ENCODE peak calls at places on chromosomes 4 and X, in eight cellular contexts. R is nephron progenitor cell, P is B cell, V is type B pancreatic cell, T is RWPE1, S is K562, L is HCT116, A is activated B cell treated with CpG ODN at 0.5 μM for 24 hours. M is an unnamed sample.

GRCh38 chr4:128917781-128918180 is 108.3 kb downstream of the JADE1 start:
- DNase-seq in R (no peak), A (no peak), L (no peak), T (no peak), V (no peak), S (no peak), P (peak), M (no peak)

GRCh38 chrX:133085785-133086184 is 11.1 kb downstream of the USP26 start:
- DNase-seq in A (no peak), P (no peak), S (no peak), T (peak), V (no peak), L (no peak), R (no peak), M (no peak)

GRCh38 chrX:7083468-7084396 is 63.8 kb upstream of the STS start:
- DNase-seq in L (peak), R (no peak), P (peak), S (peak), T (peak), V (no peak), A (peak), M (no peak)

GRCh38 chr4:66266035-66266434 is 595.7 kb upstream of the EPHA5 start:
- DNase-seq in P (no peak), R (peak), S (no peak), L (no peak), V (no peak), A (no peak), T (no peak), M (no peak)

GRCh38 chrX:1387141-1387776 is 4.7 kb downstream of the SLC25A6 start:
- DNase-seq in R (no peak), A (no peak), V (no peak), L (no peak), S (no peak), P (no peak), T (no peak), M (no peak)

GRCh38 chr4:138673053-138673452 is 342.5 kb upstream of the NOCT start:
- DNase-seq in R (no peak), V (no peak), L (no peak), S (no peak), P (no peak), T (no peak), A (no peak), M (no peak)

GRCh38 chr4:56907489-56908205 is at the start of gene REST:
- DNase-seq in P (peak), V (peak), L (no peak), R (peak), T (peak), A (peak), S (peak), M (peak)

GRCh38 chrX:80021611-80022010 is 7.1 kb downstream of the TBX22 start:
- DNase-seq in T (no peak), R (peak), V (no peak), S (no peak), P (no peak), A (no peak), L (no peak), M (no peak)

GRCh38 chr4:2893772-2894171 is 50.1 kb downstream of the ADD1 start:
- DNase-seq in A (no peak), P (no peak), L (no peak), S (no peak), V (no peak), R (no peak), T (no peak), M (no peak)

GRCh38 chr4:48698029-48698901 is 81.8 kb downstream of the FRYL start:
- DNase-seq in A (no peak), R (no peak), T (peak), V (no peak), S (peak), L (peak), P (no peak), M (no peak)

GRCh38 chr4:78513411-78513975 is 38.1 kb upstream of the ANXA3 start:
- DNase-seq in S (no peak), T (no peak), A (no peak), L (no peak), P (no peak), R (no peak), V (no peak), M (no peak)

GRCh38 chr4:82128355-82128754 is 245.4 kb downstream of the HNRNPD start:
- DNase-seq in P (no peak), S (no peak), L (no peak), R (no peak), V (no peak), T (no peak), A (no peak), M (no peak)

GRCh38 chr4:41751325-41752061 is 3.0 kb upstream of the PHOX2B start:
- DNase-seq in T (no peak), A (no peak), R (peak), L (no peak), S (peak), P (no peak), V (no peak), M (peak)

GRCh38 chr4:151678048-151678853 is 82.6 kb downstream of the GATB start:
- DNase-seq in P (no peak), V (no peak), L (no peak), S (no peak), T (no peak), A (no peak), R (no peak), M (no peak)

GRCh38 chr4:140047017-140047640 is 106.9 kb downstream of the MAML3 start:
- DNase-seq in S (no peak), R (no peak), T (no peak), V (no peak), A (no peak), P (no peak), L (no peak), M (no peak)

GRCh38 chr4:185915817-185916216 is 103.8 kb upstream of the SORBS2 start:
- DNase-seq in V (no peak), S (no peak), T (no peak), P (no peak), A (no peak), L (no peak), R (no peak), M (no peak)

GRCh38 chr4:121597346-121597934 is 99.3 kb downstream of the ANXA5 start:
- DNase-seq in T (peak), L (peak), A (no peak), S (no peak), R (no peak), V (no peak), P (no peak), M (no peak)

GRCh38 chrX:1657367-1658082 is 42.7 kb downstream of the ASMT start:
- DNase-seq in R (peak), T (peak), S (no peak), P (peak), L (no peak), V (no peak), A (peak), M (no peak)

GRCh38 chr4:42466285-42466684 is 69.0 kb downstream of the SHISA3 start:
- DNase-seq in A (no peak), S (no peak), V (no peak), T (no peak), L (no peak), R (no peak), P (no peak), M (no peak)

GRCh38 chr4:57282556-57283310 is 172.5 kb upstream of the IGFBP7 start:
- DNase-seq in R (no peak), L (no peak), P (no peak), V (no peak), S (no peak), T (no peak), A (no peak), M (no peak)

GRCh38 chr4:83074086-83074704 is 39.2 kb downstream of the COPS4 start:
- DNase-seq in S (peak), R (peak), V (no peak), A (no peak), T (peak), P (peak), L (peak), M (peak)

GRCh38 chr4:67104145-67104544 is 441.2 kb downstream of the CENPC start:
- DNase-seq in V (no peak), T (no peak), S (no peak), A (no peak), L (no peak), P (no peak), R (no peak), M (no peak)

GRCh38 chrX:76148011-76148665 is 24.7 kb upstream of the PBDC1 start:
- DNase-seq in A (no peak), V (no peak), P (no peak), L (no peak), R (no peak), T (no peak), S (peak), M (no peak)

GRCh38 chrX:21656587-21657317 is 1.4 kb downstream of the KLHL34 start:
- DNase-seq in A (no peak), R (no peak), V (no peak), P (no peak), S (no peak), L (no peak), T (no peak), M (no peak)

GRCh38 chr4:162497564-162498167 is 333.9 kb upstream of the FSTL5 start:
- DNase-seq in A (no peak), V (no peak), P (peak), R (no peak), S (peak), T (peak), L (peak), M (peak)

GRCh38 chr4:169164669-169165415 is 105.9 kb downstream of the SH3RF1 start:
- DNase-seq in L (no peak), T (no peak), R (no peak), A (no peak), V (no peak), P (no peak), S (no peak), M (no peak)

GRCh38 chrX:107714196-107714811 is 61.3 kb downstream of the TSC22D3 start:
- DNase-seq in L (no peak), R (no peak), V (no peak), T (no peak), S (no peak), P (peak), A (peak), M (no peak)

GRCh38 chrX:145609951-145610511 is 207.6 kb upstream of the SLITRK2 start:
- DNase-seq in P (no peak), T (peak), V (no peak), L (no peak), R (no peak), A (no peak), S (no peak), M (no peak)

DNA sequence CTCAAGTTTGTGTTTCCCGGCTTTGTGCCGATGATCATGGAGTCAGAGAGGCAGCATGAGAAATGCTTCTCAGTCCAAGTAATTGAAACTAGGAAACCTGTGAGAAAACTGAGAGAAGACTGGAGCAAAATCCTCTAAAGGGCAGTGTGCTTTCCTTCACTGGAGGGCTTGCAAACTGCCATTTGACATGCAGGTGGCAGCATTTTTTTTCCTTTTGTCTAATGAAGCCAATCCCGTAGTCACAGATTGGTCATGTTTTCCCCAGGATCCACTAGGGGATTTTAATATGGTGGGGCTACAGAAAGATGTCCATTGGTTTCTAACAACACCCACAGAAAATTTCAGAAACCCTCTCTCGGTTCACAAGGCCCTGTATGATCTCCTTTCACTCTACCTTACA is 117.4 kb upstream of the NUDT10 start:
- DNase-seq in R (no peak), L (no peak), P (no peak), V (no peak), A (no peak), S (peak), T (no peak), M (no peak)
- TF ChIP-seq CTCF in R (no peak), L (no peak), P (no peak), V (peak), A (no peak), S (peak), T (no peak), M (no peak)

GRCh38 chr4:16082424-16083216 is 1.2 kb downstream of the PROM1 start:
- DNase-seq in T (peak), R (peak), V (peak), A (no peak), L (no peak), S (no peak), P (peak), M (peak)
- TF ChIP-seq CTCF in T (no peak), R (no peak), V (no peak), A (no peak), L (no peak), S (no peak), P (no peak), M (no peak)

DNA sequence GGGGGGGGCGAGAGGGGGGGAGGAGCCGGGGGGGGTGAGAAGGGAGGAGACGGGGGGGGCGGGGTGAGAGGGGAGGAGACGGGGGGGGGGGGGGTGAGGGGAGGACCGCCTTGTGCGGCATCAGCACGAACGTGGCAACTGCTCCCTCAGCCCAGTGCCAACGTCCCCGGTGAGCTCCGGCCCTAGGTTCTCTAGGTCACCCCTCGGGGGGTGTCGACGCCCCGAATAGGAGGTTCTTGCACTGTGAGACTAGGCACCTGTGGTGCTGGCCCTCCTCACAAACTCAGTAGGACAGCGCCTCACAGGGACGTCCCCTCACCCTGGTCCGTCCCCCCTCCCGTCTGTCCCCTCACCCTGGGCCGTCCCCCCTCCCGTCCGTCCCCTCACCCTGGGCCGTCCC is 21.5 kb upstream of the GTPBP6 start:
- DNase-seq in V (no peak), L (no peak), A (no peak), S (no peak), R (no peak), T (no peak), P (no peak), M (no peak)
- TF ChIP-seq CTCF in V (no peak), L (no peak), A (no peak), S (no peak), R (no peak), T (no peak), P (no peak), M (no peak)

DNA sequence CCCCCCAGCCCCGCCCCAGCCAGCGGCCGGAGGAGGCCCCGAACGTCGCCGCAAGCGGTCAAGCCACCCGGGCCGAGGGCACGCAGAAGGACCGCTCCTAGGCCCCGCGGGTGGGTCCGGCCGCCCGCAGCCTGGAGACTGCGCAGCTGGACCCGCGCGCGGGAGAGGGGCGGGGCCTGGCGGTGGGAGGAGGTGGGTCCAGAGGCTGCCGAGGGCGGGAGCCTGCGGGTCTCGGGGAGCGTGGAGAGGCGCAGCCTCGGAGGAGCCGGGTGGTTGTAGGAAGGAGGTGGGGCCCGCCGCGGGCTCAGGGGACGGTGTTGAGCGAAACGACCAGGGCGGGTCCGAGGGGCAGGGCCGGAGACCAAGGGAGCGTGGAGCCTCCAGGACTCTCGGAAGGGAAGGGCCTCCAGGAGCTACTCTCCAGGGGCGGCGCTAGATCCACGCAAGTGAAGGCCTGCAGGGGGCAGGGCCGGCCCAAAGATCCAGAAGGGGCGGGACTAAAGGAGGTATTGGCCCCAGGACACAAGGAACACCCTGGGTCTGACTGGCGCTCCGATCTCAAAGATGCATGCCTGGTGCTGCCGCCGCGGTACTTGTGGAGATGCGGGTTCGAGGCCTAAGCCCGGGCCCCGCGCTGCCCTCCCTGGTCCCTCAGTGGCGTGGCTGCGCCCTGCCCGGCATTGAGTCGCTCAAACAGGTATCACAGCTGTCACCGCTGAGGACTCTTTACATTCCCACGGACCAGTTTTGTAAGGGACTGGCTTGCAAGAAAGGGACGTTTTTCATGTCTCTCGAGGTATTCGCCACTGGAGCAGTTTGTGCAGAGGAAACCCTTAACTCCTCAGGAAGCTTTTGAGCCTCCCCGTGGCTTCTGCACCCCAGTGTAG is 5.9 kb downstream of the TIMM17B start:
- DNase-seq in V (peak), L (peak), T (peak), R (peak), P (peak), A (peak), S (peak), M (peak)
- TF ChIP-seq CTCF in V (peak), L (no peak), T (peak), R (peak), P (peak), A (no peak), S (peak), M (no peak)

DNA sequence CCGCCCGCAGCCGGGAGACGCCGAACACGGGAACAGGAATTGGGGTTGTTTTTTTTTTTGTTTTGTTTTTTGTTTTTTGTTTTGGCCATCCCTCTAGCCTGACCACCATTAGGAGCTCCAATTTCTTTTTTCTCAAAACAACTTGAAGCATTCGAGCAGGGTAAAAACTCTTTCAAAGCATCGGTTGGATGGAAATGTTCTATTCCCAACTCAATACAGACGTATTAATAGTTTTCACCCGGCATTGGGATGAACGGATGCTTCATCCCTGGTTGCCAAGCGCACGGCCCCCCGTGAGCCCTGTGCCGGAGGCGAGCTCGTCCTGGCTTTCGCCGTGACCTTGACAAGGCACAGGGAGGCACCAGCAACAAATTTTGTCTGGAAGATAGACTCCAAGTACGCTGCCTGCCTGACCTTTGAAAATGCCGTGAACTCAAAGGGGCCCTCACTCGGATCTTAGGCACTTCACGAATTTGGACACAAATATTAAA is 352 bp upstream of the MAP3K15 start:
- DNase-seq in R (no peak), A (no peak), S (no peak), T (no peak), P (no peak), L (no peak), V (no peak), M (no peak)
- TF ChIP-seq CTCF in R (no peak), A (no peak), S (no peak), T (no peak), P (peak), L (no peak), V (peak), M (peak)

GRCh38 chr4:69122476-69122875 is 26.2 kb downstream of the UGT2B7 start:
- DNase-seq in T (no peak), L (no peak), R (no peak), P (no peak), A (no peak), V (no peak), S (no peak), M (no peak)

GRCh38 chr4:69120869-69121268 is 24.6 kb downstream of the UGT2B7 start:
- DNase-seq in L (no peak), V (no peak), P (no peak), A (no peak), S (no peak), R (no peak), T (no peak), M (no peak)

GRCh38 chr4:69126030-69126429 is 29.8 kb downstream of the UGT2B7 start:
- DNase-seq in L (no peak), S (no peak), A (no peak), P (no peak), R (no peak), T (no peak), V (no peak), M (no peak)

DNA sequence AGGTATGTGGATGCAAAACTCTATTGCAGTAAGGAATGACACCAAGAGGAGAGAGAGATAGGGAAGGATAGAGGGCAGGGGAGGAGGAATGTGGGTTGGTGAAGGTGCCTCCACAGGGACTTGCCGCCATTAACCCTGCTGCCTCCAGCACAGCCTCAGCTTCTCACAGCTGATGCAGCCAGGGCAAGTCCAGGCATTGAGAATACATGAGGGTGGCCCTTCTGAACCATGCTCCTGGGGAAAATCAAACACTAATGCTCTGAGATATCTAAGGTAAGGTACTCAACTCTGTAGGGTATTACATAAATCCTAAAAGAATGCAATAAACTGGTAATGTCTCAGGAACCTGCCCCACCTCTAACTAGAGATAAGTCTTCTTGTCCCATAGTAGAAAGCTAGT is 28.7 kb downstream of the UGT2B7 start:
- DNase-seq in S (no peak), L (no peak), R (no peak), P (no peak), V (no peak), A (no peak), T (no peak), M (no peak)
- TF ChIP-seq CTCF in S (no peak), L (no peak), R (no peak), P (no peak), V (no peak), A (no peak), T (no peak), M (no peak)

GRCh38 chr4:8854016-8854415 is 17.6 kb downstream of the HMX1 start:
- DNase-seq in R (no peak), V (no peak), S (no peak), A (no peak), T (no peak), L (no peak), P (no peak), M (no peak)

GRCh38 chr4:8857682-8858187 is 13.9 kb downstream of the HMX1 start:
- DNase-seq in S (no peak), T (no peak), A (no peak), V (no peak), R (no peak), L (no peak), P (no peak), M (no peak)

GRCh38 chr4:8854866-8855265 is 16.8 kb downstream of the HMX1 start:
- DNase-seq in R (no peak), S (no peak), V (no peak), A (no peak), L (no peak), P (no peak), T (no peak), M (no peak)

GRCh38 chr4:8856835-8857590 is 14.6 kb downstream of the HMX1 start:
- DNase-seq in L (no peak), V (no peak), A (no peak), P (no peak), T (no peak), R (no peak), S (no peak), M (no peak)

GRCh38 chr4:8855781-8856245 is 15.8 kb downstream of the HMX1 start:
- DNase-seq in V (no peak), A (no peak), P (no peak), T (no peak), S (no peak), R (peak), L (no peak), M (no peak)
- TF ChIP-seq CTCF in V (peak), A (no peak), P (no peak), T (no peak), S (no peak), R (peak), L (no peak), M (no peak)

GRCh38 chr4:188403272-188403671 is 264.0 kb downstream of the TRIML1 start:
- DNase-seq in P (no peak), A (no peak), L (no peak), T (no peak), S (peak), R (no peak), V (no peak), M (no peak)
- TF ChIP-seq CTCF in P (no peak), A (no peak), L (no peak), T (no peak), S (no peak), R (no peak), V (no peak), M (no peak)